ENCODE peak calls at places on chromosomes 13 and 19, in nine cellular contexts. D is mammary epithelial cell; P is HAP-1; T is testis; B is CD8-positive, alpha-beta T cell; Q is heart right ventricle; S is Panc1; J is effector memory CD4-positive, alpha-beta T cell; F is DND-41. A is an unnamed sample. For H3K4me1, the result is how much of the 10 kb centered on the place peaks cover.

GRCh38 chr13:101520672-101521071 is 68.2 kb downstream of the ITGBL1 start:
- DNase-seq in D (peak), P (no peak), T (no peak), B (peak), Q (no peak), S (no peak), J (no peak), F (peak), A (peak)

GRCh38 chr19:56699552-56699951 is 28.0 kb upstream of the ZNF835 start:
- DNase-seq in D (no peak), P (no peak), T (no peak), B (no peak), Q (no peak), S (no peak), J (no peak), F (no peak), A (no peak)

GRCh38 chr19:10543059-10543419 is 665 bp upstream of the ATG4D start:
- DNase-seq in D (no peak), P (no peak), T (no peak), B (no peak), Q (no peak), S (no peak), J (no peak), F (no peak), A (no peak)

GRCh38 chr19:41309225-41310030 is 544 bp upstream of the CCDC97 start:
- DNase-seq in D (no peak), P (no peak), T (no peak), B (no peak), Q (no peak), S (no peak), J (no peak), F (no peak), A (no peak)

GRCh38 chr13:46679369-46680180 is 117.4 kb downstream of the ESD start:
- DNase-seq in D (no peak), P (no peak), T (peak), B (peak), Q (peak), S (no peak), J (no peak), F (peak), A (no peak)

GRCh38 chr13:78241278-78241919 is 322.8 kb upstream of the EDNRB start:
- DNase-seq in D (no peak), P (peak), T (peak), B (no peak), Q (no peak), S (peak), J (no peak), F (peak), A (peak)

GRCh38 chr19:49997709-49998108 is 27.5 kb downstream of the VRK3 start:
- DNase-seq in D (peak), P (peak), T (peak), B (no peak), Q (no peak), S (no peak), J (no peak), F (peak), A (peak)

GRCh38 chr19:33234092-33234491 is 8.4 kb upstream of the SLC7A10 start:
- DNase-seq in D (no peak), P (no peak), T (no peak), B (no peak), Q (no peak), S (no peak), J (no peak), F (no peak), A (no peak)

GRCh38 chr19:12723643-12724426 is at the start of gene TNPO2:
- DNase-seq in D (peak), P (peak), T (peak), B (peak), Q (peak), S (no peak), J (peak), F (peak), A (peak)

GRCh38 chr19:46815833-46816627 is 27.6 kb upstream of the SLC1A5 start:
- DNase-seq in D (no peak), P (no peak), T (no peak), B (no peak), Q (no peak), S (no peak), J (no peak), F (no peak), A (no peak)

GRCh38 chr13:40283666-40284065 is 382.8 kb downstream of the FOXO1 start:
- DNase-seq in D (peak), P (no peak), T (no peak), B (no peak), Q (no peak), S (no peak), J (no peak), F (no peak), A (no peak)

GRCh38 chr13:23899555-23899954 is 2.3 kb upstream of the C1QTNF9B start:
- DNase-seq in D (peak), P (peak), T (peak), B (no peak), Q (peak), S (no peak), J (peak), F (peak), A (peak)

GRCh38 chr13:29721766-29722165 is 126.3 kb upstream of the SLC7A1 start:
- DNase-seq in D (no peak), P (no peak), T (no peak), B (no peak), Q (no peak), S (no peak), J (no peak), F (no peak), A (no peak)

GRCh38 chr13:27797228-27797624 is 4.9 kb downstream of the GSX1 start:
- DNase-seq in D (peak), P (no peak), T (peak), B (no peak), Q (no peak), S (no peak), J (no peak), F (no peak), A (no peak)

GRCh38 chr19:48466571-48467325 is 2.4 kb upstream of the CYTH2 start:
- DNase-seq in D (peak), P (no peak), T (no peak), B (no peak), Q (no peak), S (no peak), J (no peak), F (no peak), A (no peak)

GRCh38 chr19:51441410-51442390 is 16.6 kb downstream of the SIGLEC8 start:
- DNase-seq in D (peak), P (no peak), T (no peak), B (peak), Q (no peak), S (no peak), J (peak), F (peak), A (no peak)

GRCh38 chr19:7349961-7350711 is 1.4 kb downstream of the ARHGEF18 start:
- DNase-seq in D (no peak), P (no peak), T (no peak), B (peak), Q (no peak), S (no peak), J (peak), F (peak), A (no peak)

GRCh38 chr19:38001158-38001781 is 94.3 kb downstream of the SIPA1L3 start:
- DNase-seq in D (peak), P (no peak), T (no peak), B (no peak), Q (no peak), S (no peak), J (no peak), F (peak), A (no peak)
- H3K4me1 ChIP-seq in D (half or more), P (under half), T (under half), B (under half), Q (under half), S (under half), J (under half), F (under half), A (under half)

DNA sequence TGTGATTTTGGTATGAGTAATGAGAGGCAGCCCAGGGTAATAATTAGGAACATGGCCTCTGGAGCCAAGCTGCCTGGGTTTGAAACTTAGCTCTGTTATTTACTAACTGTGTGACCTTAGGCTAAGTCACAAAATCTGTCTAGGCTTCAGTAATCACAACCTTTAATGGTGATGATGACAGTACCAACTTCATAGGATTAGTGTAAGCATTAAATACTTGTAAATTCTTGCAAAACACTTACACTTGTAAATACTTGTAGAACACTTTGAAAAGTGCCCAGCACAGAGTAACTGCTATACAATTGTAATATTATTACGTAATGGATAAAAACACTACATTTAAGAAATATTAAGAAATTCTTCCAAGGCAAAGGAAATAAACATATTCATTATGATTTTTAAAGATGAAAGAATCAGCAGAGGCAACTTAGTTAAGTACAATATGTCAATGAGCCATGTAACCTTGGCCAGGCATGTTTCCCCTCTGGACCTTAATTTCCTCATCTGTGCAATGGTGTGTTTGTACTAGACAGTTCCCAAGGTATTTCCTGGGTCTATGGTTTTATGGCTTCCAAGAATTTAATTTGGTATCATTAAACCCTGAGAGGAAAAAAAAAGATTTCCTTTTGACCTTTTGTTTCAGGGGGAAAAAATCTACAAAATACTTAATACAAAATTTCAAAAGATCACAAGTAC is 628.5 kb upstream of the KLHL1 start:
- DNase-seq in D (no peak), P (no peak), T (no peak), B (no peak), Q (no peak), S (no peak), J (no peak), F (no peak), A (no peak)
- H3K4me1 ChIP-seq in D (under half), P (under half), T (under half), B (under half), Q (under half), S (under half), J (under half), F (under half), A (under half)

GRCh38 chr19:3737487-3738205 is 23.8 kb downstream of the APBA3 start:
- DNase-seq in D (no peak), P (no peak), T (no peak), B (no peak), Q (no peak), S (no peak), J (no peak), F (no peak), A (no peak)

GRCh38 chr19:3732108-3732507 is 23.9 kb downstream of the TJP3 start:
- DNase-seq in D (no peak), P (no peak), T (no peak), B (no peak), Q (no peak), S (no peak), J (no peak), F (no peak), A (no peak)

GRCh38 chr19:3733549-3734309 is 25.5 kb downstream of the TJP3 start:
- DNase-seq in D (no peak), P (no peak), T (no peak), B (no peak), Q (no peak), S (no peak), J (no peak), F (no peak), A (no peak)

GRCh38 chr19:3736106-3736724 is 25.3 kb downstream of the APBA3 start:
- DNase-seq in D (no peak), P (no peak), T (no peak), B (no peak), Q (no peak), S (no peak), J (no peak), F (no peak), A (no peak)

GRCh38 chr19:3734310-3734600 is 26.1 kb downstream of the TJP3 start:
- DNase-seq in D (no peak), P (no peak), T (no peak), B (no peak), Q (no peak), S (no peak), J (no peak), F (no peak), A (no peak)
- H3K4me1 ChIP-seq in D (under half), P (under half), T (under half), B (under half), Q (under half), S (under half), J (under half), F (under half), A (under half)

GRCh38 chr13:110015253-110015652 is 228.9 kb upstream of the IRS2 start:
- DNase-seq in D (peak), P (no peak), T (no peak), B (no peak), Q (no peak), S (no peak), J (no peak), F (no peak), A (no peak)
- H3K4me1 ChIP-seq in D (half or more), P (under half), T (under half), B (under half), Q (under half), S (under half), J (under half), F (under half), A (half or more)

DNA sequence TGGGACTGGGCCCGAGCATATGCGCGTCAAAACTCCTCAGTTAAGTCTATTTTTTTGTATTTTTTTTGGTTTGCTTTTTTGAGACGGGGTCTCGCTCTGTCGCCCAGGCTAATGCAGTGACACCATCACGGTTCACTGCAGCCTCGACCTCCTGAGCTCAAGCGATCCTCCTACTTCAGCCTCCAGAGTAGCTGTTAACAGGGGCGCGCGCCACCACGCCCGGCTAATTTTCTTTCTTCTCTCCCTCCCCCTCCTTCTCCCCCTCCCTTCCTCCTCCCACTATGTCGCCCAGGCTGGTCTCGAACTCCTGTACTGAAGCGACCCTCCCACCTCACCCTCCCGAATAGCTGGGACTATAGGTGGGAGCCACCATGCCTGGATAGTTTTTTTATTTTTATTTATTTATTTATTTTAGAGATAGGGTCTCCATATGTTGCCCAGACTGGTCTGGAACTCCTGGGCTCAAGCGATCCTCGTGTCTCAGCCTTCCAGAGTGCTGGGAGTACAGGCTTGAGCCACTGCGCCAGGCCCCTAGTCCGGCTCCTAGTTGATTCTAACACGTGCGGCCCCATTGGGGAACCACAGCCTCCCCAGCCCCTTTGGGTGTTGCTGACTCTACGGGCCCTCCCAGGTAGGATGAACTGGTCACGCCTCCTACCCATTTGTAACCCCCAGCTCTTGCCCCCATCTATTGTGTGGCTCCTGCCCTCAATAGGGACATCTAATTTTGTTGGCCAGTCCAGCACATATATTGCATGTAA is 810 bp upstream of the ZNF837 start:
- DNase-seq in D (no peak), P (no peak), T (no peak), B (no peak), Q (no peak), S (no peak), J (no peak), F (no peak), A (no peak)
- H3K4me1 ChIP-seq in D (under half), P (under half), T (under half), B (under half), Q (under half), S (under half), J (under half), F (under half), A (under half)

DNA sequence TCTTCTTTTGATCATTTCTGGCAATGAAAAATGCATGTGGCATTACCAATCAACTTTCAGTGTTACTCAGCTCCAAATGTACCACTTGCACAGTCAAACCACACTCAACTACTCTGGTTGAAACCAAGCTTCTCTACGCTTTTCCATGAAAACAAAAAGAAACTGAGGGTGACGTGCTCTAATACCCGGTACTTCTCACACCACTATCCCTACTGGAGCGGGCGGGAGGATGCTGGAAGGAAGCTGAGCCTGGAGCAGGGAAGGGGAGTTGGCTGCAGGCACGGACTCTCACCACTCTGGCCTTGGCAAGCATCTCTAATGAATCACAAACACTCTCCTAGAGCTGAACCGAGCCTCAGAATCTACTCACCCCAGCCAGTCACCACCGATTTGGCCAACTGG is 48.2 kb downstream of the STK24 start:
- DNase-seq in D (no peak), P (no peak), T (no peak), B (no peak), Q (no peak), S (no peak), J (no peak), F (no peak), A (no peak)
- H3K4me1 ChIP-seq in D (under half), P (under half), T (under half), B (half or more), Q (half or more), S (under half), J (half or more), F (under half), A (under half)

A was measured in SJCRH30.